ENCODE peak calls at places on chromosomes 5 and 9, in nine cellular contexts. I is NAMALWA; C is activated T-cell treated with anti-CD3 and anti-CD28 coated beads, Interleukin-2, amount 50 U/mL, for 1 hour; N is mesendoderm; O is adrenal gland; P is fibroblast of gingiva; B is stimulated activated CD8-positive, alpha-beta memory T cell treated with anti-CD3 and anti-CD28 coated beads, Interleukin-15, amount 100 ng/mL, for 24 hours; L is stromal cell of bone marrow; W is kidney tubule cell. H is an unnamed sample.

GRCh38 chr5:66661149-66661548 is 65.0 kb downstream of the MAST4 start:
- DNase-seq in P (peak), O (no peak), L (peak), I (no peak), C (no peak), B (no peak), W (peak), N (no peak), H (no peak)

GRCh38 chr9:88706193-88707112 is 171.5 kb downstream of the NXNL2 start:
- DNase-seq in L (no peak), O (no peak), P (no peak), N (no peak), I (no peak), C (no peak), B (no peak), W (peak), H (peak)

GRCh38 chr5:163938595-163938994 is 433.2 kb downstream of the MAT2B start:
- DNase-seq in I (no peak), P (peak), L (no peak), B (no peak), N (no peak), W (no peak), C (no peak), O (no peak), H (peak)

GRCh38 chr5:57690724-57691123 is 208.1 kb upstream of the ACTBL2 start:
- DNase-seq in I (no peak), C (no peak), B (no peak), L (no peak), O (no peak), W (no peak), N (no peak), P (no peak), H (no peak)

GRCh38 chr5:62424763-62425162 is 12.2 kb downstream of the IPO11 start:
- DNase-seq in B (no peak), C (no peak), W (no peak), L (no peak), O (no peak), N (no peak), P (no peak), I (no peak), H (no peak)

GRCh38 chr5:17808566-17808965 is 174.3 kb downstream of the TAF11L14 start:
- DNase-seq in O (no peak), C (no peak), P (peak), N (no peak), W (no peak), I (no peak), B (no peak), L (no peak), H (no peak)

GRCh38 chr9:119273325-119273904 is 95.8 kb downstream of the BRINP1 start:
- DNase-seq in B (no peak), N (peak), L (no peak), P (no peak), O (no peak), I (no peak), C (no peak), W (peak), H (no peak)

GRCh38 chr5:31364881-31365636 is 166.8 kb downstream of the DROSHA start:
- DNase-seq in P (peak), C (no peak), B (no peak), W (peak), O (no peak), L (peak), N (no peak), I (no peak), H (no peak)

GRCh38 chr5:138874771-138875628 is at the start of gene LRRTM2:
- DNase-seq in L (peak), N (no peak), B (no peak), P (peak), C (no peak), O (no peak), W (peak), I (no peak), H (no peak)

GRCh38 chr5:40689442-40689841 is 9.7 kb downstream of the PTGER4 start:
- DNase-seq in L (peak), P (peak), I (no peak), C (no peak), O (peak), W (peak), B (no peak), N (peak), H (no peak)

GRCh38 chr5:63111891-63112290 is 533.3 kb downstream of the LRRC70 start:
- DNase-seq in I (no peak), N (no peak), C (no peak), W (peak), O (no peak), B (no peak), P (no peak), L (no peak), H (no peak)

GRCh38 chr9:114678130-114678529 is 3.9 kb downstream of the TEX48 start:
- DNase-seq in I (no peak), B (no peak), L (no peak), P (no peak), N (no peak), C (no peak), W (no peak), O (no peak), H (no peak)

GRCh38 chr9:127492616-127493015 is 41.3 kb downstream of the LRSAM1 start:
- DNase-seq in I (no peak), N (no peak), P (no peak), B (no peak), W (no peak), C (no peak), L (no peak), O (no peak), H (no peak)

GRCh38 chr9:107585465-107585864 is 95.9 kb upstream of the KLF4 start:
- DNase-seq in L (no peak), P (no peak), O (no peak), N (no peak), C (no peak), I (no peak), B (no peak), W (no peak), H (no peak)

GRCh38 chr5:116577064-116577788 is 2.6 kb upstream of the SEMA6A start:
- DNase-seq in L (no peak), B (no peak), P (no peak), N (peak), I (peak), O (no peak), W (peak), C (no peak), H (no peak)

GRCh38 chr5:657570-657969 is 35.6 kb downstream of the TPPP start:
- DNase-seq in B (no peak), L (peak), C (no peak), I (no peak), W (peak), N (no peak), O (no peak), P (peak), H (peak)

GRCh38 chr9:107312651-107313050 is 29.6 kb downstream of the RAD23B start:
- DNase-seq in L (no peak), C (no peak), W (no peak), O (no peak), P (no peak), N (peak), B (no peak), I (no peak), H (no peak)

H was measured in upper lobe of left lung.